ENCODE peak calls at places on chromosomes 2 and 18, in four cellular contexts. One of them, this sample, is unnamed. For H3K9me3, the result is how much of the 10 kb centered on the place peaks cover.

GRCh38 chr2:186485871-186486650 is at the start of gene ZC3H15:
- DNase-seq in heart right ventricle: peak
- DNase-seq in ovary: peak
- DNase-seq in cardiac muscle cell: peak
- DNase-seq in this sample: peak

GRCh38 chr2:220165401-220165800 is 538.0 kb downstream of the SLC4A3 start:
- DNase-seq in cardiac muscle cell: no peak
- DNase-seq in ovary: no peak
- DNase-seq in heart right ventricle: no peak
- DNase-seq in this sample: no peak

GRCh38 chr2:43154685-43155084 is 71.7 kb downstream of the ZFP36L2 start:
- DNase-seq in cardiac muscle cell: no peak
- DNase-seq in ovary: no peak
- DNase-seq in heart right ventricle: no peak
- DNase-seq in this sample: no peak

GRCh38 chr2:32231959-32232358 is 32.7 kb downstream of the NLRC4 start:
- DNase-seq in heart right ventricle: no peak
- DNase-seq in cardiac muscle cell: no peak
- DNase-seq in ovary: no peak
- DNase-seq in this sample: no peak

GRCh38 chr2:122031544-122032263 is 276.3 kb downstream of the TSN start:
- DNase-seq in ovary: no peak
- DNase-seq in heart right ventricle: no peak
- DNase-seq in cardiac muscle cell: no peak
- DNase-seq in this sample: no peak

GRCh38 chr18:31100598-31101147 is 1.5 kb downstream of the DSC2 start:
- DNase-seq in ovary: peak
- DNase-seq in heart right ventricle: peak
- DNase-seq in cardiac muscle cell: peak
- DNase-seq in this sample: no peak

GRCh38 chr2:88880441-88880953 is 189.0 kb downstream of the RPIA start:
- DNase-seq in ovary: no peak
- DNase-seq in heart right ventricle: peak
- DNase-seq in cardiac muscle cell: peak
- DNase-seq in this sample: no peak

GRCh38 chr2:19158899-19159298 is 199.5 kb downstream of the OSR1 start:
- DNase-seq in cardiac muscle cell: no peak
- DNase-seq in heart right ventricle: no peak
- DNase-seq in ovary: no peak
- DNase-seq in this sample: no peak

GRCh38 chr2:233816771-233817170 is 37.6 kb downstream of the HJURP start:
- DNase-seq in cardiac muscle cell: peak
- DNase-seq in ovary: no peak
- DNase-seq in heart right ventricle: no peak
- DNase-seq in this sample: no peak

GRCh38 chr2:8462899-8463648 is 218.8 kb upstream of the ID2 start:
- DNase-seq in cardiac muscle cell: no peak
- DNase-seq in heart right ventricle: no peak
- DNase-seq in ovary: no peak
- DNase-seq in this sample: no peak

GRCh38 chr2:62660087-62660486 is 45.4 kb upstream of the EHBP1 start:
- DNase-seq in ovary: no peak
- DNase-seq in heart right ventricle: no peak
- DNase-seq in cardiac muscle cell: no peak
- DNase-seq in this sample: no peak

GRCh38 chr18:464311-464659 is 36.2 kb downstream of the COLEC12 start:
- DNase-seq in heart right ventricle: no peak
- DNase-seq in ovary: no peak
- DNase-seq in cardiac muscle cell: no peak
- DNase-seq in this sample: no peak

GRCh38 chr2:223101340-223102039 is 49.5 kb downstream of the KCNE4 start:
- DNase-seq in heart right ventricle: no peak
- DNase-seq in cardiac muscle cell: peak
- DNase-seq in ovary: no peak
- DNase-seq in this sample: no peak

GRCh38 chr2:181680937-181681811 is 857 bp upstream of the NEUROD1 start:
- DNase-seq in heart right ventricle: no peak
- DNase-seq in ovary: no peak
- DNase-seq in cardiac muscle cell: no peak
- DNase-seq in this sample: no peak
- H3K9me3 ChIP-seq in heart right ventricle: under half
- H3K9me3 ChIP-seq in ovary: under half
- H3K9me3 ChIP-seq in cardiac muscle cell: under half
- H3K9me3 ChIP-seq in this sample: under half

GRCh38 chr2:14220101-14220500 is 412.4 kb upstream of the LRATD1 start:
- DNase-seq in ovary: no peak
- DNase-seq in heart right ventricle: no peak
- DNase-seq in cardiac muscle cell: no peak
- DNase-seq in this sample: no peak
- H3K9me3 ChIP-seq in ovary: under half
- H3K9me3 ChIP-seq in heart right ventricle: under half
- H3K9me3 ChIP-seq in cardiac muscle cell: under half
- H3K9me3 ChIP-seq in this sample: under half

GRCh38 chr2:236618370-236618769 is 48.7 kb downstream of the ACKR3 start:
- DNase-seq in cardiac muscle cell: no peak
- DNase-seq in ovary: no peak
- DNase-seq in heart right ventricle: no peak
- DNase-seq in this sample: no peak
- H3K9me3 ChIP-seq in cardiac muscle cell: under half
- H3K9me3 ChIP-seq in ovary: under half
- H3K9me3 ChIP-seq in heart right ventricle: under half
- H3K9me3 ChIP-seq in this sample: under half

DNA sequence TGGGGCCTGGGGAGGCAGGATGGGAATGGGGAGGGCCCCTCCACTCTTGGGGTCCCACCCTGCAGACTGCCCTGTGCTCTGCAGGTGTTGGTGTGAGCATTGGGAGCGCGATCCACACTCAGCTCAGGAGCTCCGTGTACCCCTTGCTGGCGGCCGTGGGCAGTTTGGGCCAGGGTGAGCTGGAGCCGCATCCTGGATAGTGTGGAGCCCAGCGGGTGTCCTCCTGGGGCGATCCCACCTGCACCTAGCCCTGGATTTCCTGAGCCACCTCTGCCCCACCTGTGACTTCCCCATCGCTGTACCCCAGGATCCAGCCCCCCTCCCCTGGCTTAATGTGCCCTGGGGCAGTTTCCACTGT is 2.6 kb downstream of the PROM2 start:
- DNase-seq in ovary: no peak
- DNase-seq in heart right ventricle: no peak
- DNase-seq in cardiac muscle cell: no peak
- DNase-seq in this sample: peak
- H3K9me3 ChIP-seq in ovary: under half
- H3K9me3 ChIP-seq in heart right ventricle: under half
- H3K9me3 ChIP-seq in cardiac muscle cell: under half
- H3K9me3 ChIP-seq in this sample: under half

GRCh38 chr2:82124629-82125028 is 1820.1 kb upstream of the LRRTM1 start:
- DNase-seq in cardiac muscle cell: no peak
- DNase-seq in heart right ventricle: no peak
- DNase-seq in ovary: no peak
- DNase-seq in this sample: no peak
- H3K9me3 ChIP-seq in cardiac muscle cell: under half
- H3K9me3 ChIP-seq in heart right ventricle: under half
- H3K9me3 ChIP-seq in ovary: under half
- H3K9me3 ChIP-seq in this sample: under half

GRCh38 chr2:67583185-67583584 is 186.1 kb downstream of the ETAA1 start:
- DNase-seq in ovary: no peak
- DNase-seq in heart right ventricle: no peak
- DNase-seq in cardiac muscle cell: no peak
- DNase-seq in this sample: no peak

GRCh38 chr2:67579791-67580190 is 182.7 kb downstream of the ETAA1 start:
- DNase-seq in heart right ventricle: no peak
- DNase-seq in ovary: no peak
- DNase-seq in cardiac muscle cell: no peak
- DNase-seq in this sample: no peak

GRCh38 chr2:67581751-67582150 is 184.6 kb downstream of the ETAA1 start:
- DNase-seq in heart right ventricle: no peak
- DNase-seq in cardiac muscle cell: no peak
- DNase-seq in ovary: no peak
- DNase-seq in this sample: no peak

GRCh38 chr2:67585400-67585799 is 188.3 kb downstream of the ETAA1 start:
- DNase-seq in ovary: no peak
- DNase-seq in heart right ventricle: no peak
- DNase-seq in cardiac muscle cell: no peak
- DNase-seq in this sample: no peak
- H3K9me3 ChIP-seq in ovary: under half
- H3K9me3 ChIP-seq in heart right ventricle: under half
- H3K9me3 ChIP-seq in cardiac muscle cell: under half
- H3K9me3 ChIP-seq in this sample: under half

DNA sequence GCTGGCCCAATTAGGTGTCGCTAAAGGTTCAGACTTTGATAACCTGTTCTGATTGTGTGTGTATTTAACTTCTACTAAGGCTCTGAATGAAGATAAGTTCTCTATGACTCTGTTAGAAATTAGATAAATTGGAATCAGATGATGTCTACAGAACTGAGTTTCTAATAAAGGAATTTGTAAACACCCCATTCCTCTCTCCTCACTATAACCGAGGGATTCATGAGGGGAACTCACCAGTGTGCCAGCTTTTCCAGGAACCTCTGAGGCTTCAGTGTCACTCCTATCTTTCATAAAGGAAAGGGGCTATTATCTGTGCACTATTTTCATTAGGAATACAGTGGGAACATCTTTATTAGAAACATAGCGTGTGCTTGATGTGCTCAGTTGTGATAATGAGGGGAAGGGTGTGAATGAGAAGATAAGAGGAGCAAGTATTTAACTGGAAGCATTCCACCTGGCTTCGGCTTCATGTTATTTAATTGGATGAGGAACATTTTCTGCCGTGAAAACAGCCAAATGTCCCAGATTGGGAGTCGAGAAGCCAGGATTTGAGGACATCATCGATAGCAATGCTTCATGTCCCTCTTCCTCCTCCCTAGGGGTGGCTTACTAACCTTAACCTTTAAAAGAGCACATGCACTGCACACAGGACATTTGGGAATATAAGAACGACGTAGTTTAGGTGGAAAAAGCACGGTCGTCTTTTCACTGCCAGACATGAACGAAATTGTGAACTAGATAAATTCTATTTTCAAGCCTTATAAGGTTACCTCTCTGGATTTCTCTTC is 84.8 kb upstream of the TCF4 start:
- DNase-seq in cardiac muscle cell: no peak
- DNase-seq in ovary: no peak
- DNase-seq in heart right ventricle: peak
- DNase-seq in this sample: no peak
- H3K9me3 ChIP-seq in cardiac muscle cell: under half
- H3K9me3 ChIP-seq in ovary: under half
- H3K9me3 ChIP-seq in heart right ventricle: under half
- H3K9me3 ChIP-seq in this sample: under half

GRCh38 chr18:51953521-51953920 is 386.5 kb upstream of the DCC start:
- DNase-seq in cardiac muscle cell: no peak
- DNase-seq in heart right ventricle: no peak
- DNase-seq in ovary: no peak
- DNase-seq in this sample: no peak
- H3K9me3 ChIP-seq in cardiac muscle cell: under half
- H3K9me3 ChIP-seq in heart right ventricle: under half
- H3K9me3 ChIP-seq in ovary: under half
- H3K9me3 ChIP-seq in this sample: under half

DNA sequence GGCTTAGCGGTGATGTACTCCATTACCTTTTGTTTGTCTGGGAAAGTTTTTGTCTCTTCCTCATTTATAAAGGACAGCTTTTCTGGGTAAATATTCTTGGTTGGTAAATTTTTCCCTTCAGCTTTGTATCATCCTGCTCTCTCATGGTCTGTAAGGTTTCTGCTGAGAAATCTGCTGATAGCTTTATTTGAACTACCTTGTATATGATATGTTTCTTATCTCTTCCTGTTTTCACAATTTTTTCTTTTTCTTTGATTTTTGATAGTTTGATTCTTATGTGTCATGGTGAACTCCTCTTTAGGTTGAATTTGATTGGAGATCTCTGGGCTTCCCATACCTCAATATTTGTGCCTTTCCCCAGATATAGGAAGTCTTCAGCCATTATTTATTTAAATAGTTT is 44.7 kb downstream of the MSTN start:
- DNase-seq in heart right ventricle: no peak
- DNase-seq in ovary: no peak
- DNase-seq in cardiac muscle cell: no peak
- DNase-seq in this sample: no peak
- H3K9me3 ChIP-seq in heart right ventricle: under half
- H3K9me3 ChIP-seq in ovary: under half
- H3K9me3 ChIP-seq in cardiac muscle cell: under half
- H3K9me3 ChIP-seq in this sample: under half

This sample was measured in psoas muscle.